ENCODE peak calls at places on chromosomes 1 and 21, in six cellular contexts. S, M, J, I, A and H are unnamed samples.

GRCh38 chr1:236018885-236019453 is 45.9 kb downstream of the NID1 start:
- DNase-seq in S (peak; percentile 36), I (no peak), J (no peak), M (peak; percentile 84), A (no peak), H (no peak)

GRCh38 chr1:37258068-37258467 is 216.3 kb upstream of the ZC3H12A start:
- DNase-seq in M (no peak), S (no peak), I (no peak), A (no peak), J (no peak), H (no peak)

GRCh38 chr1:151060241-151061011 is at the start of gene MLLT11:
- DNase-seq in J (peak; percentile 85), M (peak; percentile 91), S (peak; percentile 69), I (peak; percentile 89), A (peak; percentile 98), H (no peak)

GRCh38 chr21:29261555-29262540 is 36.9 kb upstream of the BACH1 start:
- DNase-seq in I (no peak), A (no peak), J (no peak), M (peak; percentile 26), S (no peak), H (peak; percentile 68)

GRCh38 chr21:42925114-42925907 is at the start of gene ERVH48-1:
- DNase-seq in J (no peak), S (peak; percentile 11), I (peak; percentile 83), A (peak; percentile 81), M (peak; percentile 58), H (peak; percentile 98)

GRCh38 chr1:113109908-113110554 is 37.0 kb downstream of the LRIG2 start:
- DNase-seq in I (no peak), M (peak; percentile 95), A (no peak), J (no peak), S (peak; percentile 98), H (peak; percentile 86)

GRCh38 chr21:18832950-18833349 is 429.4 kb upstream of the TMPRSS15 start:
- DNase-seq in S (no peak), A (no peak), I (no peak), M (peak; percentile 67), J (no peak), H (peak; percentile 30)

GRCh38 chr1:8411803-8412182 is 93.9 kb downstream of the SLC45A1 start:
- DNase-seq in A (no peak), J (no peak), M (no peak), S (no peak), I (no peak), H (no peak)

GRCh38 chr1:2523891-2524609 is 2.3 kb downstream of the PANK4 start:
- DNase-seq in J (no peak), A (no peak), I (no peak), S (no peak), M (no peak), H (no peak)

GRCh38 chr1:32063261-32063681 is 9.5 kb upstream of the TMEM39B start:
- DNase-seq in I (no peak), J (no peak), M (peak; percentile 78), A (peak; percentile 79), S (peak; percentile 76), H (peak; percentile 65)

GRCh38 chr1:170692866-170693575 is 29.1 kb downstream of the PRRX1 start:
- DNase-seq in M (peak; percentile 45), J (no peak), S (peak; percentile 91), I (no peak), A (no peak), H (no peak)

GRCh38 chr1:180611016-180611930 is 20.5 kb upstream of the XPR1 start:
- DNase-seq in S (peak; percentile 87), A (no peak), M (no peak), I (no peak), J (no peak), H (no peak)

GRCh38 chr1:111570781-111571181 is 48.8 kb upstream of the RAP1A start:
- DNase-seq in S (peak; percentile 35), A (peak; percentile 63), M (no peak), I (peak; percentile 49), J (no peak), H (peak; percentile 21)

GRCh38 chr21:39673736-39674135 is 61.0 kb downstream of the B3GALT5 start:
- DNase-seq in M (no peak), J (no peak), S (no peak), I (no peak), A (no peak), H (no peak)

GRCh38 chr21:39671986-39672385 is 59.2 kb downstream of the B3GALT5 start:
- DNase-seq in S (no peak), A (no peak), I (no peak), J (no peak), M (no peak), H (no peak)

GRCh38 chr21:39674794-39675193 is 62.1 kb downstream of the B3GALT5 start:
- DNase-seq in M (no peak), A (no peak), S (no peak), J (no peak), I (peak; percentile 25), H (no peak)

GRCh38 chr21:39670741-39671140 is 58.0 kb downstream of the B3GALT5 start:
- DNase-seq in J (no peak), S (no peak), I (no peak), A (no peak), M (no peak), H (no peak)

GRCh38 chr21:39673163-39673562 is 60.4 kb downstream of the B3GALT5 start:
- DNase-seq in A (no peak), M (no peak), I (peak; percentile 18), J (no peak), S (no peak), H (no peak)
- H3K18ac ChIP-seq in A (no peak overlapping the region), M (no peak overlapping the region), I (no peak overlapping the region), J (peak overlapping the region; percentile 77), S (no peak overlapping the region), H (no peak overlapping the region)

GRCh38 chr1:246219508-246220030 is 287.5 kb downstream of the SMYD3 start:
- DNase-seq in J (peak; percentile 9), S (no peak), M (peak; percentile 52), I (peak; percentile 57), A (peak; percentile 41), H (peak; percentile 35)
- H3K18ac ChIP-seq in J (peak overlapping the region; percentile 40), S (no peak overlapping the region), M (peak overlapping the region; percentile 18), I (no peak overlapping the region), A (no peak overlapping the region), H (no peak overlapping the region)

DNA sequence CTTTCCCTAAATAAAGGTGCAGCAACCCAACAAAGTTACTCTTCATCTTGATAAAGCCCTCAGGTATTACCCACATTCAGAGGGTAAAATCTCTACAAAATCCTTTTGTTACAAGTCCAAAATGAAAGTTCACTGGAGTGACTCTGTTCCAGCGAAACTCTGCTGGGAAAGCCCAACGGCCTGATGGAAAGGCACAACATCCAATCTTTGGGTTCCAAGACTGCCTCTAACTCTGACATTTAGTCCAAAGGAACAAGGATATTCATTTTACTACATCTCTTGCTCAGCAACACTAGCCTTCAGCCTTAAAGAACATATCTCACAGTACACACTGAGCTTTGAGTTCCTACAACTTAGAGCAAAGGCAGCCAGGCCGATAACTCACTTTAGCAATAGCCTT is 42.1 kb downstream of the TGFBR3 start:
- DNase-seq in J (no peak), M (no peak), I (no peak), A (no peak), S (no peak), H (no peak)
- H3K18ac ChIP-seq in J (no peak overlapping the region), M (peak overlapping the region; percentile 12), I (no peak overlapping the region), A (no peak overlapping the region), S (no peak overlapping the region), H (no peak overlapping the region)

DNA sequence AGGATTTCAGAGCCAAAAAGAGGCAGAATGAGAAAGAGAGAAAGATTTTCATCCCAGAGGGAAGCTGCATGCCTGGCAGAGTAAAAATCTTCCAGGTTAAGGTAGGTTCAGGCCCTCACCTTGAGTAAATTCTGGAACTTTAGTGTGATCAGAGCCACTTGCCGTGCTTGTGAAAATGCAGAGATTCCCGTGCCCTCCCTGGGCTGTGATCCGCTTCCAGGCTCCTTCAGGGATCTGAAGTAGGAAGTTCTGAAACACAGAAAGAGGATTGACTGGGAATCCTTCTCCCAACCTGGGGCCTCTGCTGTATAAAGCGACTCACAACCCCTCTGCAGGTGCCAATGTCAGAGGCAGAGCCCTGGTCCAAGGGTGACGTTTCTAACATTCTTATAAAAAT is 26.6 kb downstream of the NUAK2 start:
- DNase-seq in A (peak; percentile 66), S (peak; percentile 41), J (no peak), I (no peak), M (no peak), H (peak; percentile 75)
- H3K18ac ChIP-seq in A (peak overlapping the region; percentile 63), S (peak overlapping the region; percentile 91), J (peak overlapping the region; percentile 82), I (peak overlapping the region; percentile 82), M (peak overlapping the region; percentile 46), H (peak overlapping the region; percentile 92)

GRCh38 chr1:156676820-156677615 is at the start of gene NES:
- DNase-seq in S (peak; percentile 56), I (peak; percentile 93), A (peak; percentile 98), M (peak; percentile 90), J (peak; percentile 89), H (peak; percentile 54)
- H3K18ac ChIP-seq in S (peak within 1 kb of the TSS; percentile 83), I (peak within 1 kb of the TSS; percentile 71), A (peak within 1 kb of the TSS; percentile 61), M (peak within 1 kb of the TSS; percentile 99), J (peak within 1 kb of the TSS; percentile 100), H (peak within 1 kb of the TSS; percentile 97)

GRCh38 chr1:24930703-24931480 is 816 bp upstream of the RUNX3 start:
- DNase-seq in M (peak; percentile 23), I (no peak), A (no peak), S (no peak), J (peak; percentile 35), H (no peak)
- H3K18ac ChIP-seq in M (no peak overlapping the region), I (no peak overlapping the region), A (no peak overlapping the region), S (no peak overlapping the region), J (peak overlapping the region; percentile 81), H (no peak overlapping the region)

GRCh38 chr1:204075890-204076837 is 3.2 kb downstream of the SOX13 start:
- DNase-seq in J (no peak), S (no peak), M (no peak), A (no peak), I (no peak), H (no peak)
- H3K18ac ChIP-seq in J (no peak overlapping the region), S (no peak overlapping the region), M (no peak overlapping the region), A (no peak overlapping the region), I (no peak overlapping the region), H (no peak overlapping the region)

GRCh38 chr1:172443666-172444453 is at the start of gene PIGC:
- DNase-seq in A (peak; percentile 94), J (peak; percentile 72), M (peak; percentile 85), I (peak; percentile 93), S (peak; percentile 79), H (peak; percentile 93)
- H3K18ac ChIP-seq in A (peak within 1 kb of the TSS; percentile 95), J (peak within 1 kb of the TSS; percentile 94), M (peak within 1 kb of the TSS; percentile 96), I (peak within 1 kb of the TSS; percentile 50), S (peak within 1 kb of the TSS; percentile 27), H (peak within 1 kb of the TSS; percentile 95)

GRCh38 chr21:36699026-36699545 is at the start of gene SIM2:
- DNase-seq in A (peak; percentile 63), S (peak; percentile 52), I (peak; percentile 58), J (peak; percentile 54), M (no peak), H (no peak)

GRCh38 chr21:36697473-36698159 is 1.3 kb upstream of the SIM2 start:
- DNase-seq in M (no peak), A (peak; percentile 80), S (no peak), J (no peak), I (peak; percentile 76), H (no peak)

GRCh38 chr21:36699546-36700294 is 805 bp downstream of the SIM2 start:
- DNase-seq in J (no peak), A (peak; percentile 28), I (no peak), S (no peak), M (no peak), H (peak; percentile 22)

GRCh38 chr21:36696640-36697472 is 2.1 kb upstream of the SIM2 start:
- DNase-seq in A (peak; percentile 26), J (no peak), I (peak; percentile 39), S (peak; percentile 6), M (no peak), H (no peak)

GRCh38 chr21:36698160-36699025 is 522 bp upstream of the SIM2 start:
- DNase-seq in J (peak; percentile 40), S (peak; percentile 15), M (no peak), A (peak; percentile 53), I (peak; percentile 70), H (peak; percentile 21)
- H3K18ac ChIP-seq in J (peak overlapping the region; percentile 90), S (no peak overlapping the region), M (no peak overlapping the region), A (no peak overlapping the region), I (no peak overlapping the region), H (no peak overlapping the region)